ENCODE peak calls at places on chromosomes 12 and 14, in seven cellular contexts. One of them, this sample, is unnamed.
A peak's percentile ranks its signal among the peaks of the same experiment; 100 is the strongest.

GRCh38 chr12:25135531-25136154 is 59.3 kb downstream of the DNAI7 start:
- DNase-seq in uterus: no peak
- DNase-seq in T47D: peak; percentile 55
- DNase-seq in activated T-cell treated with anti-CD3 and anti-CD28 coated beads, Interleukin-2, amount 50 U/mL, for 1 hour: no peak
- DNase-seq in AG09309: no peak
- DNase-seq in left colon: peak; percentile 12
- DNase-seq in GM18507: no peak
- DNase-seq in this sample: peak; percentile 93

GRCh38 chr14:65910108-65910507 is 497.6 kb downstream of the FUT8 start:
- DNase-seq in T47D: peak; percentile 8
- DNase-seq in left colon: no peak
- DNase-seq in uterus: no peak
- DNase-seq in AG09309: peak; percentile 8
- DNase-seq in GM18507: no peak
- DNase-seq in activated T-cell treated with anti-CD3 and anti-CD28 coated beads, Interleukin-2, amount 50 U/mL, for 1 hour: no peak
- DNase-seq in this sample: peak; percentile 22

GRCh38 chr14:105385698-105386365 is 12.5 kb upstream of the TEX22 start:
- DNase-seq in AG09309: no peak
- DNase-seq in GM18507: no peak
- DNase-seq in uterus: no peak
- DNase-seq in T47D: no peak
- DNase-seq in activated T-cell treated with anti-CD3 and anti-CD28 coated beads, Interleukin-2, amount 50 U/mL, for 1 hour: no peak
- DNase-seq in left colon: no peak
- DNase-seq in this sample: no peak

GRCh38 chr12:13153180-13153579 is 43.3 kb upstream of the EMP1 start:
- DNase-seq in left colon: no peak
- DNase-seq in activated T-cell treated with anti-CD3 and anti-CD28 coated beads, Interleukin-2, amount 50 U/mL, for 1 hour: no peak
- DNase-seq in T47D: no peak
- DNase-seq in AG09309: no peak
- DNase-seq in GM18507: no peak
- DNase-seq in uterus: no peak
- DNase-seq in this sample: no peak

GRCh38 chr12:77231548-77231947 is 166.2 kb upstream of the E2F7 start:
- DNase-seq in GM18507: no peak
- DNase-seq in activated T-cell treated with anti-CD3 and anti-CD28 coated beads, Interleukin-2, amount 50 U/mL, for 1 hour: no peak
- DNase-seq in left colon: peak; percentile 45
- DNase-seq in AG09309: peak; percentile 74
- DNase-seq in T47D: no peak
- DNase-seq in uterus: peak; percentile 76
- DNase-seq in this sample: no peak

GRCh38 chr12:100539209-100539608 is 34.3 kb upstream of the GAS2L3 start:
- DNase-seq in AG09309: no peak
- DNase-seq in uterus: no peak
- DNase-seq in activated T-cell treated with anti-CD3 and anti-CD28 coated beads, Interleukin-2, amount 50 U/mL, for 1 hour: no peak
- DNase-seq in left colon: peak; percentile 39
- DNase-seq in GM18507: no peak
- DNase-seq in T47D: peak; percentile 83
- DNase-seq in this sample: no peak

GRCh38 chr12:49796606-49797451 is 31.4 kb downstream of the NCKAP5L start:
- DNase-seq in GM18507: no peak
- DNase-seq in left colon: no peak
- DNase-seq in uterus: no peak
- DNase-seq in activated T-cell treated with anti-CD3 and anti-CD28 coated beads, Interleukin-2, amount 50 U/mL, for 1 hour: no peak
- DNase-seq in T47D: no peak
- DNase-seq in AG09309: no peak
- DNase-seq in this sample: no peak

GRCh38 chr14:101895256-101895655 is 69.1 kb upstream of the DYNC1H1 start:
- DNase-seq in AG09309: no peak
- DNase-seq in T47D: no peak
- DNase-seq in left colon: no peak
- DNase-seq in activated T-cell treated with anti-CD3 and anti-CD28 coated beads, Interleukin-2, amount 50 U/mL, for 1 hour: no peak
- DNase-seq in GM18507: no peak
- DNase-seq in uterus: no peak
- DNase-seq in this sample: no peak

GRCh38 chr12:68791897-68792481 is 16.0 kb upstream of the MDM2 start:
- DNase-seq in uterus: no peak
- DNase-seq in left colon: no peak
- DNase-seq in GM18507: no peak
- DNase-seq in AG09309: no peak
- DNase-seq in T47D: no peak
- DNase-seq in activated T-cell treated with anti-CD3 and anti-CD28 coated beads, Interleukin-2, amount 50 U/mL, for 1 hour: no peak
- DNase-seq in this sample: no peak

GRCh38 chr14:31926123-31926522 is 151.0 kb upstream of the ARHGAP5 start:
- DNase-seq in left colon: no peak
- DNase-seq in GM18507: peak; percentile 12
- DNase-seq in activated T-cell treated with anti-CD3 and anti-CD28 coated beads, Interleukin-2, amount 50 U/mL, for 1 hour: no peak
- DNase-seq in T47D: peak; percentile 62
- DNase-seq in AG09309: no peak
- DNase-seq in uterus: no peak
- DNase-seq in this sample: peak; percentile 11

GRCh38 chr12:117188961-117189724 is 1.1 kb downstream of the FBXO21 start:
- DNase-seq in GM18507: no peak
- DNase-seq in uterus: no peak
- DNase-seq in activated T-cell treated with anti-CD3 and anti-CD28 coated beads, Interleukin-2, amount 50 U/mL, for 1 hour: no peak
- DNase-seq in T47D: no peak
- DNase-seq in left colon: no peak
- DNase-seq in AG09309: peak; percentile 24
- DNase-seq in this sample: no peak